ENCODE peak calls at places on chromosomes 2 and 18, in four cellular contexts. Q, Y, D and B are unnamed samples.
A peak's percentile ranks its signal among the peaks of the same experiment; 100 is the strongest.

GRCh38 chr2:15074751-15075700 is 442.5 kb downstream of the LRATD1 start:
- DNase-seq in Q (no peak), Y (no peak), D (no peak), B (no peak)

GRCh38 chr2:238860966-238861730 is 13.3 kb downstream of the TWIST2 start:
- DNase-seq in Q (no peak), Y (no peak), D (no peak), B (no peak)

GRCh38 chr2:47201224-47201623 is 46.1 kb upstream of the STPG4 start:
- DNase-seq in Q (no peak), Y (no peak), D (no peak), B (no peak)

GRCh38 chr2:120572226-120572625 is 163.4 kb upstream of the GLI2 start:
- DNase-seq in Q (no peak), Y (no peak), D (no peak), B (no peak)

GRCh38 chr18:8976606-8977005 is 125.9 kb upstream of the NDUFV2 start:
- DNase-seq in Q (no peak), Y (no peak), D (no peak), B (no peak)

GRCh38 chr2:206556357-206556949 is 85.8 kb upstream of the FAM237A start:
- DNase-seq in Q (no peak), Y (no peak), D (peak; percentile 28), B (no peak)

GRCh38 chr2:120818441-120818920 is 82.8 kb downstream of the GLI2 start:
- DNase-seq in Q (peak; percentile 90), Y (no peak), D (no peak), B (no peak)

GRCh38 chr18:3388980-3389379 is 61.0 kb upstream of the TGIF1 start:
- DNase-seq in Q (no peak), Y (no peak), D (no peak), B (no peak)

GRCh38 chr2:48415765-48416515 is 114.0 kb upstream of the STON1 start:
- DNase-seq in Q (no peak), Y (no peak), D (no peak), B (no peak)

GRCh38 chr2:71861186-71862160 is 286.2 kb downstream of the CYP26B1 start:
- DNase-seq in Q (no peak), Y (no peak), D (no peak), B (no peak)

GRCh38 chr2:43131890-43132522 is 94.4 kb downstream of the ZFP36L2 start:
- DNase-seq in Q (no peak), Y (no peak), D (no peak), B (peak; percentile 64)

GRCh38 chr2:32289165-32290054 is 11.7 kb downstream of the YIPF4 start:
- DNase-seq in Q (no peak), Y (no peak), D (no peak), B (no peak)

GRCh38 chr2:20916604-20917286 is 93.8 kb upstream of the LDAH start:
- DNase-seq in Q (peak; percentile 73), Y (no peak), D (no peak), B (no peak)
- H3K4me1 ChIP-seq in Q (peaks cover 10% of the 10 kb centered on the region), Y (no peaks in the 10 kb centered on the region), D (no peaks in the 10 kb centered on the region), B (no peaks in the 10 kb centered on the region)

GRCh38 chr18:59246796-59247195 is 26.5 kb downstream of the RAX start:
- DNase-seq in Q (no peak), Y (no peak), D (no peak), B (no peak)
- H3K4me3 ChIP-seq in Q (no peak overlapping the region), Y (no peak overlapping the region), D (no peak overlapping the region), B (no peak overlapping the region)

DNA sequence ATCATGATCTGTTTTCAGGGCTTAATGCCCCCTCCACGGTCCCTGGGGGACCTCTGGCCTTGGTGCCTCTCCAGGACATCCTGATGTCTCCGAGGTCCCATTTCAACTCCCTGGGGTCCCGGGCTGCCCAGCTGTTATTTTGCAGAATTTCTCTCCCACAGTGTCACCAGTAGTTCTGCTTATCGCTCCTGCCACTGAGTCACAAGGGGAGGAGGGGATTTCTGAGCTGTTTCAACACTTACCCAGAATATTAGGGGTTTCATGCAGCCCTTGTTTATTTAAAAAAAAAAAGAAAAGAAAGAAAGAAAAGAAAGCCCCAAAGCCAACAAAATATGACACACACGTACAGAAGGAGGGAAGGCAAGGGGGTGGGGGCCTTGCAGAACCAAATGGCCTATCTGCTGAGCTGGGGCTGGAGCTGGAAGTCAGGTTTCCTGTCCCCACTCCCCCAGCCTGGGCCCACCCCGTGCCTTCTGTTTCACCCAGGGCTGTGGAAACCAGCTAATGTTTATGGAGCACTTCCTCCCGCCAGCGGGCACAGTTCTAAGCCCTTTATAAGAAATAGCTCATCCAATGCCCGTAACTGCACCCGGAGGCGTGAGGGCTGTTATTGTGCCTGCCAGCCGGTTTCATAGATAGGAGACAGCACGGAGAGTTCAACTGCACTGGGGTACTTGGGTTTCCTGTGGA is 8.4 kb upstream of the ARID5A start:
- DNase-seq in Q (peak; percentile 84), Y (peak; percentile 27), D (no peak), B (no peak)
- H3K4me1 ChIP-seq in Q (peaks cover 36% of the 10 kb centered on the region), Y (peaks cover 59% of the 10 kb centered on the region), D (peaks cover 5% of the 10 kb centered on the region), B (peaks cover 16% of the 10 kb centered on the region)

GRCh38 chr2:70127920-70128444 is 40.7 kb downstream of the PCBP1 start:
- DNase-seq in Q (no peak), Y (no peak), D (peak; percentile 61), B (no peak)
- H3K4me3 ChIP-seq in Q (no peak overlapping the region), Y (no peak overlapping the region), D (peak overlapping the region; percentile 39), B (no peak overlapping the region)

GRCh38 chr2:186848873-186849578 is at the start of gene ZSWIM2:
- DNase-seq in Q (peak; percentile 70), Y (no peak), D (no peak), B (no peak)
- H3K4me1 ChIP-seq in Q (peaks cover 8% of the 10 kb centered on the region), Y (no peaks in the 10 kb centered on the region), D (no peaks in the 10 kb centered on the region), B (no peaks in the 10 kb centered on the region)

GRCh38 chr2:151339168-151339567 is 18.2 kb upstream of the TNFAIP6 start:
- DNase-seq in Q (no peak), Y (no peak), D (no peak), B (no peak)
- H3K4me3 ChIP-seq in Q (no peak overlapping the region), Y (no peak overlapping the region), D (no peak overlapping the region), B (no peak overlapping the region)

GRCh38 chr2:217899231-217900009 is 103.4 kb downstream of the TNS1 start:
- DNase-seq in Q (peak; percentile 95), Y (no peak), D (peak; percentile 28), B (peak; percentile 83)
- H3K4me1 ChIP-seq in Q (peaks cover 92% of the 10 kb centered on the region), Y (no peaks in the 10 kb centered on the region), D (no peaks in the 10 kb centered on the region), B (peaks cover 47% of the 10 kb centered on the region)

DNA sequence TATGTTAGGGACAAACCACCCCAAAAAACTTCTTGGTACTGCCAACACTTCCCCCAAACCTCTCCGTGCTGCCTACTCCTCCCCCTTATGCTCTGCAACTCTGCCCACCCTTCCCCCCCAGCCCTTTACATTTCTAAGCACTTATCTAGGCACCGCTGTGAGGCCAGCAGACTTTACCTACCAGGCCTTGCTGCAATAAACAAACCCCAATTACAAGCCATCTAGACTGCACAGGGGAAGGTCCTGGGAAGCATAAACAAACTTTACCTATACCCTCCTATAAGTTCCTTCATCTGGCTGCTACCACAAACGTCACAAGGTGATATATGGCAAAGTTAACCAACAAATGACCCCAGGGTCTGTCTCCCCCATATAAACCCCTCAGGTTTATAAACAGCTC is 259.4 kb upstream of the GULP1 start:
- DNase-seq in Q (no peak), Y (no peak), D (no peak), B (no peak)
- H3K4me3 ChIP-seq in Q (no peak overlapping the region), Y (no peak overlapping the region), D (no peak overlapping the region), B (no peak overlapping the region)

GRCh38 chr2:127636248-127637235 is 9.4 kb upstream of the GPR17 start:
- DNase-seq in Q (no peak), Y (no peak), D (no peak), B (no peak)

GRCh38 chr2:127638361-127639110 is 7.4 kb upstream of the GPR17 start:
- DNase-seq in Q (no peak), Y (no peak), D (no peak), B (no peak)

GRCh38 chr2:127637725-127638252 is 8.2 kb upstream of the GPR17 start:
- DNase-seq in Q (no peak), Y (no peak), D (no peak), B (no peak)

GRCh38 chr2:127635380-127636237 is 10.3 kb upstream of the GPR17 start:
- DNase-seq in Q (no peak), Y (no peak), D (no peak), B (no peak)

GRCh38 chr2:127637236-127637630 is 8.7 kb upstream of the GPR17 start:
- DNase-seq in Q (no peak), Y (no peak), D (no peak), B (no peak)
- H3K4me1 ChIP-seq in Q (peaks cover 70% of the 10 kb centered on the region), Y (peaks cover 79% of the 10 kb centered on the region), D (peaks cover 11% of the 10 kb centered on the region), B (peaks cover 3% of the 10 kb centered on the region)